ENCODE peak calls at places on chromosomes 4 and X, in five cellular contexts. K is aorta, L is fibroblast of mammary gland, H is transverse colon, O is epithelial cell of esophagus. C is an unnamed sample.

GRCh38 chrX:8284131-8284530 is 113.1 kb upstream of the VCX2 start:
- DNase-seq in K (no peak), L (peak; percentile 4), H (no peak), O (peak; percentile 39), C (peak; percentile 39)

GRCh38 chr4:24482871-24483270 is 101.5 kb downstream of the DHX15 start:
- DNase-seq in K (no peak), L (peak; percentile 14), H (no peak), O (peak; percentile 44), C (peak; percentile 57)

GRCh38 chr4:35151816-35152572 is 1092.3 kb downstream of the ARAP2 start:
- DNase-seq in K (no peak), L (no peak), H (no peak), O (peak; percentile 58), C (peak; percentile 2)

GRCh38 chr4:174365018-174365587 is 81.4 kb downstream of the CEP44 start:
- DNase-seq in K (no peak), L (peak; percentile 69), H (no peak), O (peak; percentile 49), C (peak; percentile 41)

GRCh38 chr4:123042095-123042494 is 119.7 kb upstream of the NUDT6 start:
- DNase-seq in K (no peak), L (no peak), H (no peak), O (no peak), C (no peak)

GRCh38 chr4:98938386-98938785 is 9.5 kb upstream of the EIF4E start:
- DNase-seq in K (no peak), L (peak; percentile 22), H (no peak), O (peak; percentile 50), C (peak; percentile 55)

GRCh38 chr4:118849867-118850812 is 14.2 kb upstream of the SEC24D start:
- DNase-seq in K (no peak), L (no peak), H (peak; percentile 11), O (peak; percentile 33), C (peak; percentile 32)

GRCh38 chr4:58809366-58809765 is 1699.2 kb upstream of the IGFBP7 start:
- DNase-seq in K (no peak), L (no peak), H (no peak), O (no peak), C (no peak)

GRCh38 chrX:10259716-10260115 is 102.9 kb downstream of the CLCN4 start:
- DNase-seq in K (no peak), L (peak; percentile 26), H (no peak), O (no peak), C (no peak)

GRCh38 chr4:38413524-38414341 is 250.3 kb upstream of the KLF3 start:
- DNase-seq in K (no peak), L (no peak), H (no peak), O (no peak), C (no peak)

GRCh38 chr4:90246841-90247240 is 119.6 kb downstream of the CCSER1 start:
- DNase-seq in K (no peak), L (no peak), H (no peak), O (peak; percentile 82), C (peak; percentile 66)

GRCh38 chr4:3096207-3096606 is 21.7 kb downstream of the HTT start:
- DNase-seq in K (no peak), L (no peak), H (no peak), O (no peak), C (no peak)

GRCh38 chrX:12379666-12380065 is 241.4 kb downstream of the FRMPD4 start:
- DNase-seq in K (no peak), L (peak; percentile 28), H (no peak), O (peak; percentile 51), C (peak; percentile 65)

GRCh38 chrX:16826207-16826606 is 39.9 kb downstream of the TXLNG start:
- DNase-seq in K (no peak), L (peak; percentile 77), H (no peak), O (peak; percentile 48), C (peak; percentile 43)

GRCh38 chr4:43014266-43014665 is 121.8 kb downstream of the GRXCR1 start:
- DNase-seq in K (no peak), L (no peak), H (no peak), O (no peak), C (no peak)

GRCh38 chrX:37692918-37693317 is 7.3 kb downstream of the XK start:
- DNase-seq in K (no peak), L (no peak), H (no peak), O (no peak), C (no peak)

GRCh38 chr4:89572224-89572858 is 264.6 kb downstream of the SNCA start:
- DNase-seq in K (no peak), L (no peak), H (no peak), O (peak; percentile 18), C (peak; percentile 23)

GRCh38 chr4:74161676-74162450 is 3.9 kb downstream of the MTHFD2L start:
- DNase-seq in K (no peak), L (peak; percentile 26), H (no peak), O (no peak), C (no peak)

GRCh38 chrX:2676794-2677675 is 14.1 kb upstream of the CD99 start:
- DNase-seq in K (no peak), L (peak; percentile 47), H (no peak), O (peak; percentile 47), C (peak; percentile 31)
- H3K4me3 ChIP-seq in K (no peak overlapping the region), L (peak overlapping the region; percentile 22), H (no peak overlapping the region), O (no peak overlapping the region), C (no peak overlapping the region)

DNA sequence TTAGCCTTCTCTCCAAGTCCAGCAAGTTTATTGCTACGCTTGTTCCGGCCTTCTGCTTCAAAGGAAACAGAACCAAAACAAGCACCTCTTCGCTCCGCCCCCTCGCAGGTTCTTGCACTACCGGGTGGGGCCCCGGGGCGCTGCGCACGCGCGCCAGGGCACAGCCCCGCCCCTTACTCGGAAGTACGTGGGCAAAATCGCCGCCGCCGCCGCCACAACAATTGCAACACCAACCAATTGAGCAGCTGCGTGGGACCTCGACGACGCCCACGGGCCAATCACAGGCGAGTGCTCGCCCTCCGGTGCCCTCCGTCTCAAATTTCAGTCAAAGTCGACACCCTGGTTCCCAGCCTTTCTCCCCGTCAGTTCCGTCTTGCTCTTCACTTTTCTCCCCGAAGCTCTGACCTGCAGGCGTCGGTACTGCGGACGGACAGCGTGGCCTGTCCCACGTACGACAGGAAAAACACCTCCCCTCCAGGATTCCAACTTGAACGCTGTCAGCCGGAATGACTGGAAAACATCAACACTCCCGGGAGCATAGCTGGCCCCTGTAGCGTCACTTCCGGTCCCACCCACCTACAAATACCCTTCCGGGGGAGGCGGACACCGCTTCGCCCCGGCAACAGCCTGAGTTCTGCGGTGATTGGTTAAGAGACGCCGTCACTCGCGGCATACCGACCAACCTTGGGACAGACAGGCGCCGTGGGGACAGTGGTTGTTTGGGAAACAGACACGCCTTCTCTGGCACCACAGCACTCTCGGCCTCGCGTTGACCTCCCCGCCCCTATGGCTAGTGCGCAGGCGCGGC is 624 bp upstream of the OTUD5 start:
- DNase-seq in K (peak; percentile 98), L (peak; percentile 98), H (peak; percentile 95), O (peak; percentile 97), C (peak; percentile 92)
- H3K4me3 ChIP-seq in K (peak overlapping the region; percentile 67), L (peak overlapping the region; percentile 68), H (peak overlapping the region; percentile 52), O (peak overlapping the region; percentile 65), C (peak overlapping the region; percentile 54)

GRCh38 chr4:76435689-76436176 is 704 bp downstream of the SHROOM3 start:
- DNase-seq in K (no peak), L (no peak), H (no peak), O (no peak), C (no peak)
- H3K4me3 ChIP-seq in K (peak overlapping the region; percentile 62), L (no peak overlapping the region), H (no peak overlapping the region), O (no peak overlapping the region), C (no peak overlapping the region)

GRCh38 chr4:138200236-138200590 is 41.9 kb downstream of the SLC7A11 start:
- DNase-seq in K (no peak), L (no peak), H (no peak), O (no peak), C (peak; percentile 22)
- H3K4me3 ChIP-seq in K (no peak overlapping the region), L (no peak overlapping the region), H (no peak overlapping the region), O (no peak overlapping the region), C (no peak overlapping the region)

GRCh38 chrX:42752730-42753129 is 25.2 kb downstream of the PPP1R2C start:
- DNase-seq in K (no peak), L (no peak), H (no peak), O (no peak), C (no peak)

GRCh38 chrX:42754582-42754981 is 23.4 kb downstream of the PPP1R2C start:
- DNase-seq in K (no peak), L (no peak), H (no peak), O (no peak), C (no peak)

GRCh38 chrX:42748067-42748850 is 29.7 kb downstream of the PPP1R2C start:
- DNase-seq in K (no peak), L (peak; percentile 53), H (no peak), O (peak; percentile 42), C (peak; percentile 61)

GRCh38 chrX:42754129-42754528 is 23.8 kb downstream of the PPP1R2C start:
- DNase-seq in K (no peak), L (no peak), H (no peak), O (no peak), C (no peak)

GRCh38 chrX:42751573-42751972 is 26.4 kb downstream of the PPP1R2C start:
- DNase-seq in K (no peak), L (peak; percentile 54), H (no peak), O (peak; percentile 41), C (peak; percentile 53)
- H3K4me3 ChIP-seq in K (no peak overlapping the region), L (no peak overlapping the region), H (no peak overlapping the region), O (no peak overlapping the region), C (no peak overlapping the region)

DNA sequence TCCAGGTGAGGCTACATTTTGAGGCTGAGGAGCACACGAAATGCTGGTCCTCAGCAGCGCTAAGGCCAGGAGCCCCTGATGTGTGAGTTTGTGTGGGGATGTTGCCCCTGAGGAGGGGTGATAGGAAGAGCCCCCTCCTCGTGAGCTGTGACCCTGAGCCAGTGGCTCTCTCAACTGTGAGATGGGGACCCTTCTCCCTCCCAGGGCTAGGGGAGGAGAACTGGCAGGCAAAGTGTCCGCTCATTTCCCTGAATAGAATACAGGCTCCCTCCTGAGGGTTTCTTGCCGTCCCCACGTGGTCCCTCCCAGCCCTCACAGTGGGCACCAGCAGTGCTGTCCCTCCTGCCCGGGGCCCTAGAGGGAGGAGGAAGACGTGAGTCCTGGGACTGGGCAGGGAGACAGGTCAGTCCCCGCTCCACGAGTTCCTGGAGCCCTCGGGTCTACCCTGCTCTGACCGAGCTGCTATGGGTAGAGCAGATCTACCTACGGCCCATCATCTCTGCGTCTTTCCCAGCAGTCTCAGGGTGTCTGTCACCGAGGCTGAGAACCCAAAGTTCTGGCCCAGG is 21.0 kb upstream of the TBC1D14 start:
- DNase-seq in K (no peak), L (no peak), H (no peak), O (no peak), C (no peak)
- H3K4me3 ChIP-seq in K (no peak overlapping the region), L (no peak overlapping the region), H (no peak overlapping the region), O (no peak overlapping the region), C (no peak overlapping the region)

C was measured in bronchial epithelial cell.